ENCODE peak calls at places on chromosomes 4 and X, in nine cellular contexts. S is activated CD4-positive, alpha-beta T cell treated with anti-CD3 and anti-CD28 coated beads for 48 hours; F is effector CD4-positive, alpha-beta T cell; P is fibroblast of mammary gland; O is fibroblast of lung; B is T-helper 9 cell; K is right cardiac atrium; Z is epithelial cell of prostate; L is fibroblast of the conjunctiva. R is an unnamed sample.

GRCh38 chr4:133856736-133857355 is 344.7 kb downstream of the PABPC4L start:
- DNase-seq in S (no peak), F (no peak), P (peak; percentile 64), O (no peak), B (no peak), K (no peak), Z (no peak), L (no peak), R (no peak)

GRCh38 chr4:127622923-127623754 is 9.6 kb upstream of the INTU start:
- DNase-seq in S (no peak), F (no peak), P (peak; percentile 30), O (peak; percentile 40), B (no peak), K (peak; percentile 35), Z (no peak), L (no peak), R (peak; percentile 55)

GRCh38 chr4:89056953-89057398 is at the start of gene FAM13A:
- DNase-seq in S (no peak), F (no peak), P (peak; percentile 98), O (peak; percentile 98), B (no peak), K (peak; percentile 79), Z (peak; percentile 89), L (peak; percentile 99), R (peak; percentile 79)

GRCh38 chrX:151754641-151755215 is 20.2 kb downstream of the CNGA2 start:
- DNase-seq in S (no peak), F (no peak), P (no peak), O (no peak), B (no peak), K (no peak), Z (peak; percentile 43), L (no peak), R (no peak)

GRCh38 chr4:8544741-8545438 is 35.3 kb upstream of the GPR78 start:
- DNase-seq in S (no peak), F (no peak), P (peak; percentile 53), O (no peak), B (no peak), K (no peak), Z (no peak), L (no peak), R (no peak)

GRCh38 chr4:113433536-113434246 is 327.8 kb downstream of the CAMK2D start:
- DNase-seq in S (no peak), F (no peak), P (peak; percentile 70), O (peak; percentile 46), B (no peak), K (no peak), Z (no peak), L (peak; percentile 65), R (peak; percentile 33)

GRCh38 chrX:47880927-47881326 is 44.2 kb downstream of the ZNF81 start:
- DNase-seq in S (no peak), F (no peak), P (no peak), O (no peak), B (no peak), K (no peak), Z (no peak), L (no peak), R (no peak)

GRCh38 chr4:139144161-139144859 is 32.7 kb downstream of the ELF2 start:
- DNase-seq in S (no peak), F (no peak), P (peak; percentile 67), O (peak; percentile 42), B (no peak), K (peak; percentile 40), Z (peak; percentile 26), L (peak; percentile 9), R (peak; percentile 31)

GRCh38 chrX:77936299-77936698 is 25.8 kb downstream of the ATP7A start:
- DNase-seq in S (no peak), F (no peak), P (no peak), O (no peak), B (no peak), K (no peak), Z (no peak), L (no peak), R (no peak)

GRCh38 chrX:9562851-9563250 is 98.0 kb downstream of the TBL1X start:
- DNase-seq in S (no peak), F (no peak), P (peak; percentile 73), O (peak; percentile 87), B (no peak), K (no peak), Z (peak; percentile 12), L (peak; percentile 75), R (peak; percentile 76)

GRCh38 chr4:101346312-101346561 is 1.1 kb downstream of the PPP3CA start:
- DNase-seq in S (no peak), F (peak; percentile 41), P (no peak), O (no peak), B (peak; percentile 45), K (no peak), Z (no peak), L (no peak), R (no peak)

GRCh38 chr4:81040175-81040659 is 9.7 kb downstream of the BMP3 start:
- DNase-seq in S (no peak), F (no peak), P (peak; percentile 39), O (peak; percentile 56), B (no peak), K (no peak), Z (no peak), L (no peak), R (peak; percentile 28)

GRCh38 chr4:109383823-109384222 is 49.8 kb upstream of the SEC24B start:
- DNase-seq in S (no peak), F (no peak), P (no peak), O (no peak), B (no peak), K (no peak), Z (no peak), L (no peak), R (no peak)

GRCh38 chr4:85717366-85717765 is 242.4 kb downstream of the ARHGAP24 start:
- DNase-seq in S (no peak), F (no peak), P (peak; percentile 76), O (peak; percentile 11), B (no peak), K (no peak), Z (no peak), L (peak; percentile 47), R (no peak)

GRCh38 chr4:188332265-188332664 is 193.0 kb downstream of the TRIML1 start:
- DNase-seq in S (no peak), F (no peak), P (peak; percentile 6), O (no peak), B (no peak), K (no peak), Z (no peak), L (no peak), R (no peak)

GRCh38 chrX:129318375-129318774 is 204.9 kb downstream of the SMARCA1 start:
- DNase-seq in S (peak; percentile 2), F (no peak), P (peak; percentile 29), O (peak; percentile 41), B (no peak), K (no peak), Z (no peak), L (no peak), R (peak; percentile 13)

GRCh38 chr4:127580891-127581290 is 51.9 kb upstream of the INTU start:
- DNase-seq in S (no peak), F (no peak), P (no peak), O (no peak), B (no peak), K (no peak), Z (no peak), L (no peak), R (no peak)

GRCh38 chr4:25663778-25664177 is 8.1 kb downstream of the SLC34A2 start:
- DNase-seq in S (no peak), F (no peak), P (no peak), O (no peak), B (no peak), K (no peak), Z (no peak), L (no peak), R (no peak)

GRCh38 chr4:53622739-53623151 is 31.5 kb upstream of the LNX1 start:
- DNase-seq in S (no peak), F (no peak), P (peak; percentile 96), O (peak; percentile 80), B (no peak), K (no peak), Z (peak; percentile 44), L (peak; percentile 59), R (peak; percentile 31)

GRCh38 chr4:140800686-140801085 is 44.5 kb upstream of the TBC1D9 start:
- DNase-seq in S (no peak), F (no peak), P (no peak), O (no peak), B (no peak), K (no peak), Z (no peak), L (no peak), R (no peak)

GRCh38 chr4:24770111-24770584 is 25.2 kb upstream of the SOD3 start:
- DNase-seq in S (peak; percentile 9), F (no peak), P (peak; percentile 97), O (peak; percentile 92), B (no peak), K (no peak), Z (peak; percentile 52), L (no peak), R (peak; percentile 71)

GRCh38 chrX:26848511-26848910 is 614.6 kb downstream of the PPP4R3C start:
- DNase-seq in S (no peak), F (no peak), P (no peak), O (peak; percentile 65), B (no peak), K (no peak), Z (no peak), L (peak; percentile 33), R (no peak)

GRCh38 chr4:113588895-113589668 is 172.5 kb downstream of the CAMK2D start:
- DNase-seq in S (no peak), F (no peak), P (no peak), O (no peak), B (no peak), K (no peak), Z (no peak), L (no peak), R (no peak)

GRCh38 chrX:113962338-113962737 is 621.5 kb upstream of the HTR2C start:
- DNase-seq in S (no peak), F (no peak), P (no peak), O (no peak), B (no peak), K (no peak), Z (no peak), L (no peak), R (no peak)

GRCh38 chrX:15215366-15215765 is 54.5 kb downstream of the ASB9 start:
- DNase-seq in S (no peak), F (no peak), P (no peak), O (no peak), B (no peak), K (no peak), Z (no peak), L (no peak), R (no peak)

GRCh38 chrX:55264816-55265215 is at the start of gene PAGE3:
- DNase-seq in S (no peak), F (no peak), P (no peak), O (no peak), B (no peak), K (no peak), Z (no peak), L (no peak), R (no peak)

GRCh38 chrX:105636667-105637066 is 185.7 kb upstream of the NRK start:
- DNase-seq in S (no peak), F (no peak), P (peak; percentile 21), O (peak; percentile 19), B (no peak), K (no peak), Z (no peak), L (no peak), R (no peak)

GRCh38 chr4:139419388-139419914 is 34.5 kb upstream of the RAB33B start:
- DNase-seq in S (no peak), F (no peak), P (peak; percentile 68), O (peak; percentile 62), B (no peak), K (peak; percentile 44), Z (peak; percentile 22), L (peak; percentile 10), R (peak; percentile 41)

GRCh38 chr4:63717384-63717783 is 691.9 kb downstream of the TECRL start:
- DNase-seq in S (no peak), F (no peak), P (no peak), O (no peak), B (no peak), K (no peak), Z (peak; percentile 6), L (no peak), R (no peak)

GRCh38 chrX:117744958-117745357 is 371.7 kb downstream of the KLHL13 start:
- DNase-seq in S (no peak), F (no peak), P (no peak), O (no peak), B (no peak), K (no peak), Z (no peak), L (no peak), R (no peak)